ENCODE peak calls at places on chromosome 12, in five cellular contexts. V, R, H, O and B are unnamed samples.

GRCh38 chr12:91380651-91381050 is 198.0 kb upstream of the DCN start:
- DNase-seq in H (no peak), R (no peak), O (no peak), V (no peak), B (no peak)

GRCh38 chr12:88833641-88834116 is 253.4 kb upstream of the KITLG start:
- DNase-seq in V (peak; percentile 49), R (peak; percentile 57), H (no peak), O (peak; percentile 20), B (no peak)

GRCh38 chr12:116916714-116917114 is 6.0 kb downstream of the FBXW8 start:
- DNase-seq in R (peak; percentile 90), O (peak; percentile 84), V (peak; percentile 71), H (peak; percentile 76), B (no peak)

GRCh38 chr12:42162940-42163339 is 18.3 kb upstream of the GXYLT1 start:
- DNase-seq in V (no peak), R (no peak), H (no peak), O (no peak), B (no peak)

GRCh38 chr12:47349770-47350408 is 270.1 kb upstream of the AMIGO2 start:
- DNase-seq in H (no peak), V (no peak), R (no peak), O (peak; percentile 68), B (no peak)

GRCh38 chr12:29889737-29890136 is 106.0 kb upstream of the TMTC1 start:
- DNase-seq in R (peak; percentile 60), H (peak; percentile 94), O (peak; percentile 32), V (peak; percentile 52), B (peak; percentile 84)

GRCh38 chr12:89350661-89351488 is 1.4 kb downstream of the DUSP6 start:
- DNase-seq in H (peak; percentile 70), V (peak; percentile 16), O (no peak), R (no peak), B (peak; percentile 31)

GRCh38 chr12:104508752-104509446 is 52.2 kb downstream of the CHST11 start:
- DNase-seq in V (no peak), H (no peak), O (no peak), R (no peak), B (no peak)

GRCh38 chr12:58919271-58920101 is 818 bp downstream of the LRIG3 start:
- DNase-seq in R (peak; percentile 48), H (peak; percentile 70), V (peak; percentile 76), O (peak; percentile 58), B (peak; percentile 60)

GRCh38 chr12:64459388-64460024 is 7.6 kb downstream of the TBK1 start:
- DNase-seq in V (no peak), O (no peak), H (no peak), R (no peak), B (no peak)

GRCh38 chr12:104275689-104276088 is 27.9 kb upstream of the EID3 start:
- DNase-seq in O (peak; percentile 53), R (peak; percentile 95), V (peak; percentile 56), H (no peak), B (no peak)

GRCh38 chr12:124506145-124506831 is 61.1 kb downstream of the NCOR2 start:
- DNase-seq in R (peak; percentile 15), H (peak; percentile 77), O (no peak), V (no peak), B (peak; percentile 28)

GRCh38 chr12:58066296-58066695 is 124.9 kb downstream of the ATP23 start:
- DNase-seq in V (peak; percentile 27), H (no peak), R (peak; percentile 90), O (no peak), B (no peak)

GRCh38 chr12:132438139-132438700 is 51.7 kb upstream of the FBRSL1 start:
- DNase-seq in H (no peak), V (no peak), O (no peak), R (no peak), B (no peak)

GRCh38 chr12:10722502-10722904 is 620 bp downstream of the YBX3 start:
- DNase-seq in V (peak; percentile 60), R (peak; percentile 48), O (peak; percentile 65), H (peak; percentile 87), B (peak; percentile 59)

GRCh38 chr12:110689002-110689600 is at the start of gene HVCN1:
- DNase-seq in V (no peak), H (peak; percentile 92), R (no peak), O (no peak), B (peak; percentile 82)

GRCh38 chr12:93819048-93819491 is 141.9 kb downstream of the CRADD start:
- DNase-seq in O (peak; percentile 88), V (peak; percentile 54), R (no peak), H (no peak), B (no peak)

GRCh38 chr12:4909734-4910501 is at the start of gene KCNA1:
- DNase-seq in H (peak; percentile 84), O (no peak), V (peak; percentile 8), R (no peak), B (peak; percentile 68)

GRCh38 chr12:108305520-108305919 is 33.6 kb downstream of the CMKLR1 start:
- DNase-seq in R (peak; percentile 43), V (peak; percentile 73), O (peak; percentile 71), H (no peak), B (no peak)
- H3K4me1 ChIP-seq in R (peaks cover 8% of the 10 kb centered on the region), V (peaks cover 27% of the 10 kb centered on the region), O (no peaks in the 10 kb centered on the region), H (peaks cover 9% of the 10 kb centered on the region), B (peaks cover 8% of the 10 kb centered on the region)

GRCh38 chr12:85309180-85309579 is 29.2 kb downstream of the ALX1 start:
- DNase-seq in H (no peak), R (no peak), O (no peak), V (no peak), B (no peak)

GRCh38 chr12:85310025-85310424 is 30.0 kb downstream of the ALX1 start:
- DNase-seq in O (no peak), V (no peak), R (peak; percentile 45), H (no peak), B (no peak)

GRCh38 chr12:85308374-85308773 is 28.4 kb downstream of the ALX1 start:
- DNase-seq in H (no peak), V (no peak), O (no peak), R (no peak), B (no peak)

DNA sequence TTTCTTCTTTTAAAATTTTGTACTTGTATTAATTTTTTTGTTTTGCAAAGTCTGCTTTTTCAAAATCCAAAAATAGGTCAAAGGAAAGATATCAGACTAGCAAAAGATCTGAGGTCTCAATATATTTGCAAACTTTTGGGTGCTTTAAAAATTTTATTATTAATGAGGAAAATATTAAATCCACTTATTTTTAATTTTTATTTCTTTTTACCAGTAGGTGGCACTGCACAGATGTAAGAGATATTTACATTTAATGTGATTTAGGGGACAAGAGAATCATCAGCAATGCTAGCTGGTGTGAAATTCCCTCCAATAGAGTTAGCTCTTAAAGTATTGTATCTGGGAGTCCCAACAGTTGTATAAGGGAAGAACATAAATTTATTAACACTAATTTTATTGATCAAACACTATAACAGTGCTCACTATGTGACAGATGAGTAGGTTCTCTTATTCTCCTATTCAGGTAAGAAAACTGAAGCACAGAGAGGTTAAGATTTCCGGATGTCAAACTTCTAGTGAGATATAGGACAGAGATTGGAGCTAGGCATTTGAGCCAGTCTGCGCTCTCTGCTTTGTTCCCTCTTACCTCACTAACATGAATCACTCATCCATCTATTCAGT is 30.5 kb downstream of the ALX1 start:
- DNase-seq in H (no peak), V (no peak), R (peak; percentile 45), O (peak; percentile 1), B (no peak)
- TF ChIP-seq CTCF in H (peak; percentile 75), V (peak; percentile 30), R (peak; percentile 51), O (peak; percentile 35), B (peak; percentile 56)

DNA sequence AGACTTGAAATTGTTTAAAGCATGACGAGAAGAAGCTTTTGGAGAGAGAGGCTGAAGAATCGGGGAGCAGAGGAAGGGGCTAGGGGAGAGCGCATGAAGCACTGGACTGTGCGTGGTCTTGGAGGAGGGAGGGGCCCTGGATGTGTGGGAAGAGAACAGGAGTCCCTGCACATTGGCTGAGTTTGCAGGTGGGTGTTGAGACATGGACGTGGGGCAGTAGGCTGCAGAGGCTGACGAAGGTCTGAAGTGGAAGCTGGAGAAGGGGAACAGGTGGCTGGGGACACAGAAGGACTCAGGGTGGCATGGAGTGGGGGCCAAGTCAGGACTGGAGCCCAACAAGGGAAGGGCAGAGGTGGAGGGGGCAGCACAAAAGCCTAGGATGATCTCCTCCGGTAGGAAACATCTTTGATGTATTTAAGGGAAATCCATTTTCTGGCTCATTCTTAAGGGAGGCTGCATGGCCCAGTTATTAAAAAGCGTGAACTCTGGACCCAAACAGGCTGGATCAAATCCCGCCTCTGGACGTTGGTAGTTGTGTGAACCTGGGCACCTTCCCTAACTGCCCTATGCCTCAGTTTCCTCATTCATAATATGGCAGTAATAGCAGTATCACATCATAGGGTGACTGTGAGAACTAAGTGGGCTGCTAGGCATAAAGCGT is 29.0 kb downstream of the ADGRD1 start:
- DNase-seq in R (no peak), O (no peak), H (peak; percentile 37), V (no peak), B (no peak)
- H3K9ac ChIP-seq in R (no peak overlapping the region), O (no peak overlapping the region), H (no peak overlapping the region), V (no peak overlapping the region), B (no peak overlapping the region)

GRCh38 chr12:6750506-6750905 is 2.4 kb downstream of the MLF2 start:
- DNase-seq in O (no peak), V (peak; percentile 16), R (no peak), H (no peak), B (no peak)
- H3K4me1 ChIP-seq in O (peaks cover 7% of the 10 kb centered on the region), V (peaks cover 40% of the 10 kb centered on the region), R (peaks cover 12% of the 10 kb centered on the region), H (peaks cover 5% of the 10 kb centered on the region), B (peaks cover 17% of the 10 kb centered on the region)

GRCh38 chr12:107760207-107760816 is 625 bp downstream of the PRDM4 start:
- DNase-seq in V (peak; percentile 21), O (peak; percentile 12), R (peak; percentile 33), H (peak; percentile 82), B (peak; percentile 50)

GRCh38 chr12:107761502-107761904 is 566 bp upstream of the PRDM4 start:
- DNase-seq in O (no peak), R (peak; percentile 14), V (no peak), H (peak; percentile 75), B (peak; percentile 49)

GRCh38 chr12:107762874-107763273 is 1.9 kb upstream of the PRDM4 start:
- DNase-seq in H (no peak), R (no peak), V (no peak), O (no peak), B (no peak)

GRCh38 chr12:107759410-107759809 is 1.5 kb downstream of the PRDM4 start:
- DNase-seq in H (no peak), O (peak; percentile 90), V (peak; percentile 89), R (peak; percentile 92), B (peak; percentile 43)

DNA sequence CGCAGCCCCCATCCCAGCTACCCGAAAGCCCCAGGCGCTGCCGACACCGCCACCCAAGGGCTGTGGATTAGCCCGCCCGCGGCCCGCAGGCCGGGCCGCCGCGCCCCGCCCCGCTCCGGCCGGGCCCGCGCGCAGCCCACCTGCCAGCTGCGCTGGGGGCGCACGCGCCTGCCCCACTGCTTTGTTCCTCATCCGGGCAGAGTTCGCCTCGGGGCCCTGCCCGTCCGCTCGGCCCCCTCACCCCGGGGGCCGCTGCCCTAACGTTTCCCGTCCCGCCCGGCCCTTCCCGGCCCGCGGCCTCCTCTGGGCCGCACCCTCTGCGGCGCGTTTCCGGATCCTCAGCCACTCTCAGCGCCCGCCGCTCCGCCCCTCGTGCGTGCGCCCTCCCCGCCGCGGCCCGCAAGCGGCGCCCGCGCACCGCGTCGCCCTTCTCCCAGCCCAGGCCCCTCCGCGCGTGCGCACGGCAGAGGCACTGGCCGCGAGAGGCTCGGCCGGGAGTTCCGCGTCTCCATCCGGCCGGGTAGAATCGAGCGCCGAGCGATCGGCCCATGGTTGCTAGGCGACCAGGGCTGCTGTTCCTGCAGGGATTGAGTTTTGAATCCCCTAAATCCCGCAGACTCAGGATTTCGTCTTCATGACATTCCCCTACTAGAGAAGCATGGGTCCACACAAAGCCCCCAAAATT is at the start of gene PRDM4:
- DNase-seq in H (peak; percentile 99), O (peak; percentile 93), V (peak; percentile 91), R (peak; percentile 98), B (peak; percentile 99)
- TF ChIP-seq CTCF in H (peak; percentile 61), O (peak; percentile 59), V (peak; percentile 23), R (peak; percentile 36), B (peak; percentile 60)

GRCh38 chr12:17949558-17950141 is 140.3 kb downstream of the RERGL start:
- DNase-seq in H (peak; percentile 50), V (no peak), R (no peak), O (no peak), B (no peak)
- H3K9ac ChIP-seq in H (no peak overlapping the region), V (no peak overlapping the region), R (no peak overlapping the region), O (no peak overlapping the region), B (no peak overlapping the region)